ENCODE peak calls at places on chromosomes 13 and 19, in six cellular contexts. K is IMR-90, N is PC-3, O is keratinocyte, U is fibroblast of lung, E is H9. V is an unnamed sample.

GRCh38 chr19:50322234-50322633 is 6.9 kb downstream of the KCNC3 start:
- DNase-seq in E (no peak), O (no peak), U (no peak), N (no peak), K (no peak), V (no peak)

GRCh38 chr13:33069365-33069764 is 53.1 kb downstream of the KL start:
- DNase-seq in N (peak), K (no peak), U (peak), O (no peak), E (no peak), V (no peak)

GRCh38 chr19:11964496-11964857 is 363 bp upstream of the ZNF763 start:
- DNase-seq in O (no peak), U (no peak), K (no peak), E (no peak), N (no peak), V (no peak)

GRCh38 chr19:45451181-45451849 is 16.5 kb upstream of the FOSB start:
- DNase-seq in N (peak), K (peak), O (no peak), U (peak), E (no peak), V (peak)

GRCh38 chr19:36418287-36419001 is at the start of gene ZFP82:
- DNase-seq in O (no peak), E (peak), N (peak), K (peak), U (peak), V (peak)

GRCh38 chr13:96963786-96964475 is 30.3 kb downstream of the OXGR1 start:
- DNase-seq in N (peak), E (no peak), O (no peak), K (no peak), U (no peak), V (no peak)

GRCh38 chr19:21604351-21604926 is 99.0 kb downstream of the ZNF429 start:
- DNase-seq in E (no peak), U (peak), K (peak), O (no peak), N (peak), V (peak)

GRCh38 chr13:64912141-64912540 is 2318.0 kb downstream of the PCDH9 start:
- DNase-seq in O (no peak), N (peak), E (no peak), K (peak), U (peak), V (peak)

GRCh38 chr13:24220086-24220703 is 59.7 kb downstream of the SPATA13 start:
- DNase-seq in E (peak), O (peak), K (peak), U (peak), N (peak), V (peak)

GRCh38 chr19:2096543-2097329 is at the start of gene IZUMO4:
- DNase-seq in K (peak), E (peak), O (peak), N (peak), U (peak), V (peak)

GRCh38 chr13:99577934-99578917 is 77.0 kb downstream of the TM9SF2 start:
- DNase-seq in N (peak), O (no peak), U (peak), K (no peak), E (no peak), V (no peak)

GRCh38 chr19:48780684-48781391 is 25.5 kb downstream of the FGF21 start:
- DNase-seq in U (peak), K (peak), O (no peak), N (no peak), E (no peak), V (peak)

GRCh38 chr13:40342901-40343300 is 323.5 kb downstream of the FOXO1 start:
- DNase-seq in E (no peak), N (no peak), O (no peak), K (no peak), U (no peak), V (no peak)

GRCh38 chr13:101829484-101829883 is 377.0 kb downstream of the ITGBL1 start:
- DNase-seq in K (no peak), N (no peak), U (no peak), E (no peak), O (no peak), V (no peak)

GRCh38 chr13:44035400-44035799 is 155.7 kb downstream of the LACC1 start:
- DNase-seq in O (no peak), K (no peak), E (no peak), U (no peak), N (no peak), V (no peak)

GRCh38 chr19:13615890-13616289 is 109.6 kb upstream of the CACNA1A start:
- DNase-seq in O (no peak), U (no peak), E (no peak), K (peak), N (no peak), V (peak)

GRCh38 chr19:47699360-47699917 is 13.8 kb upstream of the EHD2 start:
- DNase-seq in N (peak), K (peak), U (no peak), O (no peak), E (peak), V (no peak)

GRCh38 chr13:71054358-71054757 is 812.6 kb downstream of the DACH1 start:
- DNase-seq in O (no peak), N (no peak), U (no peak), K (no peak), E (no peak), V (no peak)
- H3K27ac ChIP-seq in O (no peak), N (no peak), U (no peak), K (no peak), E (no peak), V (no peak)

GRCh38 chr13:25587581-25587980 is 215.8 kb downstream of the ATP8A2 start:
- DNase-seq in O (no peak), U (no peak), E (no peak), N (no peak), K (no peak), V (no peak)

GRCh38 chr13:25584975-25585374 is 213.2 kb downstream of the ATP8A2 start:
- DNase-seq in O (no peak), E (no peak), N (no peak), K (no peak), U (peak), V (no peak)

GRCh38 chr13:25588336-25589060 is 216.7 kb downstream of the ATP8A2 start:
- DNase-seq in K (no peak), O (no peak), E (peak), U (no peak), N (no peak), V (no peak)
- H3K4me2 ChIP-seq in K (no peak), O (no peak), E (no peak), U (no peak), N (no peak), V (no peak)

GRCh38 chr19:38877781-38878574 is at the start of gene RINL:
- DNase-seq in K (no peak), N (no peak), U (no peak), E (peak), O (no peak), V (no peak)
- H3K9ac ChIP-seq in K (no peak), N (no peak), U (no peak), E (no peak), O (no peak), V (no peak)

GRCh38 chr19:42284066-42284501 is 15.0 kb downstream of the CIC start:
- DNase-seq in K (peak), O (no peak), U (peak), N (no peak), E (no peak), V (peak)

GRCh38 chr19:42286349-42287016 is 15.4 kb upstream of the PRR19 start:
- DNase-seq in O (no peak), U (peak), E (peak), N (no peak), K (peak), V (no peak)

GRCh38 chr19:42284641-42285341 is 15.7 kb downstream of the CIC start:
- DNase-seq in O (no peak), K (no peak), E (peak), N (no peak), U (no peak), V (no peak)

GRCh38 chr19:42285988-42286348 is 16.0 kb upstream of the PRR19 start:
- DNase-seq in K (no peak), U (no peak), O (no peak), N (no peak), E (no peak), V (no peak)

GRCh38 chr19:42285546-42285945 is 16.4 kb upstream of the PRR19 start:
- DNase-seq in U (no peak), O (no peak), N (no peak), E (peak), K (no peak), V (no peak)
- H3K27ac ChIP-seq in U (peak), O (no peak), N (no peak), E (no peak), K (peak), V (no peak)

GRCh38 chr19:5987077-5987818 is 9.3 kb upstream of the RANBP3 start:
- DNase-seq in N (peak), K (peak), E (peak), O (no peak), U (peak), V (peak)
- H3K4me2 ChIP-seq in N (peak), K (peak), E (no peak), O (peak), U (peak), V (peak)